ENCODE peak calls at places on chromosomes 5 and 9, in seven cellular contexts. One of them, this sample, is unnamed.

GRCh38 chr9:38724749-38725148 is 4.8 kb upstream of the FAM240B start:
- DNase-seq in upper lobe of left lung: no peak
- DNase-seq in stomach: no peak
- DNase-seq in sigmoid colon: no peak
- DNase-seq in transverse colon: no peak
- DNase-seq in uterus: no peak
- DNase-seq in gastrocnemius medialis: no peak
- DNase-seq in this sample: no peak

GRCh38 chr5:150999704-151000452 is 20.5 kb upstream of the GPX3 start:
- DNase-seq in upper lobe of left lung: no peak
- DNase-seq in stomach: peak; percentile 82
- DNase-seq in sigmoid colon: peak; percentile 85
- DNase-seq in transverse colon: no peak
- DNase-seq in uterus: no peak
- DNase-seq in gastrocnemius medialis: no peak
- DNase-seq in this sample: no peak

GRCh38 chr5:76175051-76175666 is 92.0 kb downstream of the SV2C start:
- DNase-seq in upper lobe of left lung: peak; percentile 50
- DNase-seq in stomach: peak; percentile 72
- DNase-seq in sigmoid colon: no peak
- DNase-seq in transverse colon: peak; percentile 71
- DNase-seq in uterus: no peak
- DNase-seq in gastrocnemius medialis: no peak
- DNase-seq in this sample: peak; percentile 84

GRCh38 chr5:128111818-128112448 is 28.4 kb downstream of the SLC12A2 start:
- DNase-seq in upper lobe of left lung: no peak
- DNase-seq in stomach: no peak
- DNase-seq in sigmoid colon: no peak
- DNase-seq in transverse colon: no peak
- DNase-seq in uterus: no peak
- DNase-seq in gastrocnemius medialis: no peak
- DNase-seq in this sample: peak; percentile 26

GRCh38 chr5:113336975-113337374 is 97.8 kb downstream of the TSSK1B start:
- DNase-seq in upper lobe of left lung: no peak
- DNase-seq in stomach: no peak
- DNase-seq in sigmoid colon: no peak
- DNase-seq in transverse colon: no peak
- DNase-seq in uterus: peak; percentile 28
- DNase-seq in gastrocnemius medialis: no peak
- DNase-seq in this sample: peak; percentile 6

GRCh38 chr5:1005904-1006655 is 2.5 kb upstream of the NKD2 start:
- DNase-seq in upper lobe of left lung: no peak
- DNase-seq in stomach: no peak
- DNase-seq in sigmoid colon: peak; percentile 51
- DNase-seq in transverse colon: peak; percentile 5
- DNase-seq in uterus: peak; percentile 8
- DNase-seq in gastrocnemius medialis: no peak
- DNase-seq in this sample: no peak

GRCh38 chr9:135581636-135582426 is 20.3 kb downstream of the PAEP start:
- DNase-seq in upper lobe of left lung: no peak
- DNase-seq in stomach: peak; percentile 17
- DNase-seq in sigmoid colon: no peak
- DNase-seq in transverse colon: no peak
- DNase-seq in uterus: no peak
- DNase-seq in gastrocnemius medialis: no peak
- DNase-seq in this sample: no peak

GRCh38 chr9:123364241-123364824 is 8.3 kb downstream of the CRB2 start:
- DNase-seq in upper lobe of left lung: no peak
- DNase-seq in stomach: no peak
- DNase-seq in sigmoid colon: no peak
- DNase-seq in transverse colon: no peak
- DNase-seq in uterus: peak; percentile 95
- DNase-seq in gastrocnemius medialis: no peak
- DNase-seq in this sample: peak; percentile 89

GRCh38 chr5:62362701-62363100 is 41.0 kb downstream of the DIMT1 start:
- DNase-seq in upper lobe of left lung: no peak
- DNase-seq in stomach: no peak
- DNase-seq in sigmoid colon: no peak
- DNase-seq in transverse colon: no peak
- DNase-seq in uterus: no peak
- DNase-seq in gastrocnemius medialis: no peak
- DNase-seq in this sample: no peak

GRCh38 chr5:81980598-81981260 is 8.9 kb downstream of the ATG10 start:
- DNase-seq in upper lobe of left lung: no peak
- DNase-seq in stomach: no peak
- DNase-seq in sigmoid colon: no peak
- DNase-seq in transverse colon: no peak
- DNase-seq in uterus: no peak
- DNase-seq in gastrocnemius medialis: no peak
- DNase-seq in this sample: no peak

GRCh38 chr5:14405706-14406553 is 175.7 kb upstream of the OTULINL start:
- DNase-seq in upper lobe of left lung: no peak
- DNase-seq in stomach: no peak
- DNase-seq in sigmoid colon: no peak
- DNase-seq in transverse colon: no peak
- DNase-seq in uterus: no peak
- DNase-seq in gastrocnemius medialis: no peak
- DNase-seq in this sample: no peak

DNA sequence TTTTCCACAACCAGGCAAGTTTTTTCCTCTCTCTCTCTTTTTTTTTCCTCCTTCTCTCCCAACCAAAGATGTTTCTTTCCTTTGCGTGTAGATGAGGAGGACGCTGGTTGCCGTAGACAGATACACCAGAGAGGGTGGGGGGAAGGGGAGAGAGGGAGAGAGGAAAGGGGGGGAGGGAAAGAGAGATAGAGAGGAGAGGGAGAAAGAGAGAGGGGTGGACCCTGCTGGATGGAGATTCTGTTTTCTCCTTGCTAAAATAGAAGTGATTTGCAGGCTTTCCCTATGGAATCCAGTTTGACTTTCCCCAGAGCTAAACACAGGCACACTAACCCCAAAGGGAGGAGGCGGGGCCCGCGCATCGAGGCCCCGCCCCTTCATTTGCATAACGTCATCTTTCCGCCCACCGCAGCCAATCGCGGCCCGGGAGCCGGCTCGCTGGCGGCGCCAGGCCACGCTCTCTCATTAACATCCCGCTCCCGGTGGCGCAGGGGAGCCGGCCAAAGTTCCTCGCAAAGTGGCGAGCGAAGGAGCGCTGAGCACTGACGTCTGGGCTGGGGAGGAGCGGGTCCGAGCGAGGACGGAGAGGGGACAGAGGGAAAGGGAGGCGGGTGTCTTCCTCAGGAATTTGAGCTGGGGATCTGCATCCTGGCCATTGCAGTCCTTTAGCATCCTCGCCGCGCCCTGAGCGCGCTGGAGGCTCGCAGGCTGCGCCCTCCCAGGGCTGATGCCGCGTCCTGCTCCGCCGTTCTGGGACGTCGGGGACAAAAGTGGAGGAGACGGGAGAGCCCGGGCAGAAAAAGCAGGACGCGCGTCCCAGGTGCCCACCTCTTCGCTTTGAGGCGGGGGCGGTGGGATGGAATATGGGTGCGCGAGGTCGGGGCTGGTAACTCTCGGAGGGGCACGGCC is 559 bp upstream of the EBF1 start:
- DNase-seq in upper lobe of left lung: peak; percentile 83
- DNase-seq in stomach: peak; percentile 79
- DNase-seq in sigmoid colon: peak; percentile 95
- DNase-seq in transverse colon: peak; percentile 80
- DNase-seq in uterus: peak; percentile 93
- DNase-seq in gastrocnemius medialis: peak; percentile 74
- DNase-seq in this sample: peak; percentile 84
- TF ChIP-seq POLR2A in upper lobe of left lung: no peak
- TF ChIP-seq POLR2A in stomach: no peak
- TF ChIP-seq POLR2A in sigmoid colon: peak; percentile 43
- TF ChIP-seq POLR2A in transverse colon: peak; percentile 62
- TF ChIP-seq POLR2A in uterus: peak; percentile 99
- TF ChIP-seq POLR2A in gastrocnemius medialis: peak; percentile 91
- TF ChIP-seq POLR2A in this sample: peak; percentile 69

GRCh38 chr9:100098887-100099721 is at the start of the genes ERP44 and INVS:
- DNase-seq in upper lobe of left lung: peak; percentile 100
- DNase-seq in stomach: peak; percentile 99
- DNase-seq in sigmoid colon: peak; percentile 99
- DNase-seq in transverse colon: peak; percentile 99
- DNase-seq in uterus: peak; percentile 99
- DNase-seq in gastrocnemius medialis: peak; percentile 100
- DNase-seq in this sample: peak; percentile 84
- TF ChIP-seq POLR2A in upper lobe of left lung: peak; percentile 82
- TF ChIP-seq POLR2A in stomach: peak; percentile 80
- TF ChIP-seq POLR2A in sigmoid colon: peak; percentile 81
- TF ChIP-seq POLR2A in transverse colon: peak; percentile 94
- TF ChIP-seq POLR2A in uterus: no peak
- TF ChIP-seq POLR2A in gastrocnemius medialis: peak; percentile 92
- TF ChIP-seq POLR2A in this sample: peak; percentile 80

GRCh38 chr9:14752271-14752670 is 29.7 kb upstream of the CER1 start:
- DNase-seq in upper lobe of left lung: no peak
- DNase-seq in stomach: no peak
- DNase-seq in sigmoid colon: no peak
- DNase-seq in transverse colon: no peak
- DNase-seq in uterus: no peak
- DNase-seq in gastrocnemius medialis: no peak
- DNase-seq in this sample: no peak
- TF ChIP-seq POLR2A in upper lobe of left lung: no peak
- TF ChIP-seq POLR2A in stomach: no peak
- TF ChIP-seq POLR2A in sigmoid colon: no peak
- TF ChIP-seq POLR2A in transverse colon: no peak
- TF ChIP-seq POLR2A in uterus: no peak
- TF ChIP-seq POLR2A in gastrocnemius medialis: no peak
- TF ChIP-seq POLR2A in this sample: no peak

GRCh38 chr5:143652104-143652700 is 159.8 kb upstream of the HMHB1 start:
- DNase-seq in upper lobe of left lung: no peak
- DNase-seq in stomach: no peak
- DNase-seq in sigmoid colon: no peak
- DNase-seq in transverse colon: no peak
- DNase-seq in uterus: no peak
- DNase-seq in gastrocnemius medialis: no peak
- DNase-seq in this sample: no peak
- TF ChIP-seq POLR2A in upper lobe of left lung: no peak
- TF ChIP-seq POLR2A in stomach: no peak
- TF ChIP-seq POLR2A in sigmoid colon: no peak
- TF ChIP-seq POLR2A in transverse colon: no peak
- TF ChIP-seq POLR2A in uterus: no peak
- TF ChIP-seq POLR2A in gastrocnemius medialis: no peak
- TF ChIP-seq POLR2A in this sample: no peak

DNA sequence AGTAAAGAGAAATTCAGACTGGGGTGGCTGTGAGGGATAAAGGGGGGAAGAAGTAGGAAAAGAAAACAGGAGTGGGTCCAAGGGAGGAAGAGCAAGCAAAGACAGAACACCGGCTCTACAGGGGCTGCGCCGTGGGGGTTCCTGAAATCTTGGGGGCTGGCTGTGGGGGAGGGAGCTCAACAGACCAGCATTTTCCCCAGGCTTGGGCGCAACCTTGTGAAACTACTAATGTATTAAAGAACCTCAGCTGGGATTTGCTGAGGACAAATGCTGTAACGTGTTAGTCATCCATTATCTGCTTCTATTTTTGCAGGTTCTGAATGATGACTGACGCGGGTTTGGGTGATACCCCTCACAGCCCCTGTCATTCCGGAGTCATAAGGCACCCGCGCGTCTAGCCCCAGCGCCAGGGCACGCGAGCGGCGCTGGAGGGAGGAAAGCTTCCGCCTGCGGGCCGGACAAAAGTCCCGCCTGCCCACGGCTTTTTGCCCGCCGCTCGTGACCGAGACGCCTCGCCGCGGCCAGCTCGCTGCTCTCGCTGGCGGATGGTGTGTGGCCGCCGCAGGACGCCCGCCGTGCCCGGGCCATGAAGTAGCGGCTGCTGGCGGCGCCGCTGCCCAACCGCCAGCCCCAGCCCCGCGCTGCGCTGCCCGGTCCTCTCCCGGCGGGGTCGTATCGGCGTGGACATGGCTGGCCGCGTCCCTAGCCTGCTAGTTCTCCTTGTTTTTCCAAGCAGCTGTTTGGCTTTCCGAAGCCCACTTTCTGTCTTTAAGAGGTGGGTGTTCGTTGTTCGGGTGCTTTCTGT is 110.6 kb downstream of the PAM start:
- DNase-seq in upper lobe of left lung: peak; percentile 48
- DNase-seq in stomach: peak; percentile 67
- DNase-seq in sigmoid colon: peak; percentile 81
- DNase-seq in transverse colon: peak; percentile 41
- DNase-seq in uterus: peak; percentile 71
- DNase-seq in gastrocnemius medialis: peak; percentile 79
- DNase-seq in this sample: peak; percentile 47
- TF ChIP-seq POLR2A in upper lobe of left lung: no peak
- TF ChIP-seq POLR2A in stomach: no peak
- TF ChIP-seq POLR2A in sigmoid colon: no peak
- TF ChIP-seq POLR2A in transverse colon: no peak
- TF ChIP-seq POLR2A in uterus: no peak
- TF ChIP-seq POLR2A in gastrocnemius medialis: peak; percentile 84
- TF ChIP-seq POLR2A in this sample: peak; percentile 76

GRCh38 chr9:35664531-35665470 is at the start of gene ARHGEF39:
- DNase-seq in upper lobe of left lung: peak; percentile 88
- DNase-seq in stomach: peak; percentile 89
- DNase-seq in sigmoid colon: peak; percentile 90
- DNase-seq in transverse colon: peak; percentile 91
- DNase-seq in uterus: peak; percentile 68
- DNase-seq in gastrocnemius medialis: peak; percentile 47
- DNase-seq in this sample: peak; percentile 76
- TF ChIP-seq POLR2A in upper lobe of left lung: no peak
- TF ChIP-seq POLR2A in stomach: no peak
- TF ChIP-seq POLR2A in sigmoid colon: no peak
- TF ChIP-seq POLR2A in transverse colon: peak; percentile 59
- TF ChIP-seq POLR2A in uterus: peak; percentile 24
- TF ChIP-seq POLR2A in gastrocnemius medialis: peak; percentile 43
- TF ChIP-seq POLR2A in this sample: peak; percentile 60